ENCODE peak calls at places on chromosomes 1 and 21, in four cellular contexts. K, E, C and U are unnamed samples.

GRCh38 chr1:89705901-89706699 is 73.2 kb downstream of the LRRC8C start:
- DNase-seq in K (peak), E (no peak), C (no peak), U (peak)

GRCh38 chr21:31505975-31506374 is 153.5 kb upstream of the SOD1 start:
- DNase-seq in K (no peak), E (no peak), C (no peak), U (no peak)

GRCh38 chr1:9874959-9875635 is 35.0 kb downstream of the CTNNBIP1 start:
- DNase-seq in K (peak), E (peak), C (peak), U (peak)

GRCh38 chr21:14737922-14738321 is 191.8 kb upstream of the SAMSN1 start:
- DNase-seq in K (peak), E (no peak), C (peak), U (peak)

GRCh38 chr1:94928293-94928939 is 1.5 kb upstream of the CNN3 start:
- DNase-seq in K (no peak), E (no peak), C (no peak), U (no peak)

GRCh38 chr1:57623039-57623790 is 199.4 kb upstream of the DAB1 start:
- DNase-seq in K (peak), E (no peak), C (peak), U (no peak)

GRCh38 chr21:29334717-29335428 is 36.2 kb downstream of the BACH1 start:
- DNase-seq in K (peak), E (no peak), C (no peak), U (no peak)

GRCh38 chr1:116919802-116920201 is 10.1 kb downstream of the PTGFRN start:
- DNase-seq in K (no peak), E (no peak), C (peak), U (no peak)

GRCh38 chr1:193674292-193674944 is 488.0 kb upstream of the B3GALT2 start:
- DNase-seq in K (peak), E (no peak), C (no peak), U (no peak)

GRCh38 chr1:246907472-246907871 is 24.3 kb downstream of the AHCTF1 start:
- DNase-seq in K (peak), E (no peak), C (peak), U (peak)

GRCh38 chr21:45889961-45890360 is 91.6 kb upstream of the COL6A1 start:
- DNase-seq in K (no peak), E (no peak), C (no peak), U (no peak)

GRCh38 chr1:216723274-216723780 is at the start of gene ESRRG:
- DNase-seq in K (peak), E (peak), C (peak), U (no peak)

GRCh38 chr1:183933528-183934179 is 103.9 kb downstream of the COLGALT2 start:
- DNase-seq in K (no peak), E (no peak), C (no peak), U (no peak)

DNA sequence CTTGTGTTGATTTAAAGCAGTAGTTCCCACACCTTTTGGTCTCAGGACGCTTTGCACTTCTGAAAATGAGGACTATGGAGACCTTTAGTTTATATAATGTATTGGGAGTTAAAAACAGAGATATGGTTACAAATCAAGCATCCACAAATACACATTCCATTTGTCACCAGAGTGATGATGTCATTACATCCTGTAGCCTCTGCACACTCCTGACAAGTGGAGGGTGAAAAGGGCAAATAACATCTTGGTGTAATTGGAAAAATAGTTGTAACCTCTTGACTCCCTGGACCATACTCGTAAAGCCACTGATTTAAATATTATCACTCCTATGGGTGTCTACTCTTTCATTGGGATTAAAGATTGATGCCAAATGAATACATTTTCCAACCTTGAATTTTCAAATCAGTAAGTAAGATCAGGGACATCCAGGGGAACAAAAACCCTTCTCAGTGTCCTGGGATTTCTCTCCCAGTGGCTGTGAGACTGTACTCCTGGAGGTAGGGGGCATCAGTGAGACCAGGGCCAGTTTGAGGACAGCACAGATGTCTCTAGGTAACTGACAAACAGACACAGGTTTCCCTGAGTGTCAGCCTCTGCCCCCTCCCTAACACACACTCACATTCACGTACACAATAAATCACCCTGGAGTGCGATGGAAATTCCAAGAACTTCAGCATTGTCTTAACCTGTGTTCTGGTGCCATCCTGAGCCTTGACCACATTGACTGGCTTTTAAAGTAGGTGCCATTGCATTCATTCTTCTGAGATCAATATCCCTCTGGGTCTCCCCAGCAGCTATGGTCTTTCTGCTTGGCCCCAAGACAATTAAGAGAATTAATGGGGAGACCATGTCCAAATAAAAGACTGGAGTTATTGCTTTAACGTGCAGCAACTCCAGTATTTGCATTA is 63.0 kb downstream of the NR5A2 start:
- DNase-seq in K (peak), E (no peak), C (no peak), U (peak)
- TF ChIP-seq CTCF in K (peak), E (no peak), C (peak), U (peak)

DNA sequence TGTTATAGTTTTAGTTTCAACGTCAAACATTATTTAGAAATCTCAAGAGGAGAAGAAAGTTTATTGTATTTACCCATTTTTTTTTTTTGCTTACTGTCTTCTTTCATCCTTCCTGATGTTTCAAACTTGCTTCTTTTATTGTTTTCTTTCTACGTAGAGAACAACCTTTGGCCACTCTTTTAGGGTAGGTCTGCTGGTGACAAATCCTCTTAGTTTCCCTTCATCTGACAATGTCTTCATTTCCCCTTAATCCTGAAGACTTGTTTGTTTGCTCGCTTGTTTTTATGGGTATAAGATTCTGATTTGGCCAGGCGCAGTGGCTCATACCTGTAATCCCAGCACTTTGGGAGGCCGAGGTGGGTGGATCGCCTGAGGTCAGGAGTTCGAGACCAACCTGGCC is 89.1 kb downstream of the RHOU start:
- DNase-seq in K (no peak), E (no peak), C (no peak), U (no peak)
- H3K4me3 ChIP-seq in K (no peak), E (no peak), C (no peak), U (no peak)

GRCh38 chr1:26693557-26694184 is 2.1 kb upstream of the ARID1A start:
- DNase-seq in K (no peak), E (no peak), C (no peak), U (peak)

GRCh38 chr1:26692211-26692792 is 3.5 kb upstream of the ARID1A start:
- DNase-seq in K (peak), E (peak), C (peak), U (peak)

GRCh38 chr1:26694597-26695416 is 1.0 kb upstream of the ARID1A start:
- DNase-seq in K (no peak), E (no peak), C (no peak), U (peak)

GRCh38 chr1:26694185-26694572 is 1.6 kb upstream of the ARID1A start:
- DNase-seq in K (no peak), E (no peak), C (peak), U (no peak)

DNA sequence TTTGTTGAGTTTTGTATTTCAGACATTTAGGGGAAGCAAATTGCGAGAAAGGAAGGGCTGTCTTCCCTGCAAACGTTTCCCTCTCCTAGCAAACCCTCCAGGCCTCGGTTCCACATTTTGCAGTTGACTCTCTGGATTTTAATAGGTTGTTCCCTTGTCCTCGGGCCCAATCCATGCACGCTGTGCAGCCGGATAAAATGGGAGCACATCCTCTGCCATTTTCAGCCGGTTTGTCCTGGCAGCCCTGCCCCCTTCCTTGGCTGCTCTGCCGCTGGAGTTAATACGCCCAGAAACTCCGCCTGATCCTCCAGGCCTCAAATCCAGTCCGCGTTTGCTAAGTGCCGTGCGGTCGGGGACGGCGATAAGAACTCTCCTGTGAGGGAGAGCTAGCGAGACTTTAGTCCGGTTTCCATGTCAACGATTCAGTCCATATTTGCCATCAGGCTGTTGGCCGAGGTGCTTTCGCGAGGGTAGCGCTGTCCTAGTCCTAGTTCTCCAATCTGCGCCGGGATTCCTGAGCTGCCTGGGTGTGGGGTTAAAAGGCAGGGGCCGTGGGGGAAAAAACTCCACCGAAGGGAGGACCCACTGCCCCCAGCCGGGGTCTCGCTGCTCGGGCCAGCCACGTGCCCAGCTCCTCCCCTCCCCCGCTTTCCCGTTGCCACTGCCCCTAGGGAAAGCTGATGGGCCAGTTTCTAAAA is 2.9 kb upstream of the ARID1A start:
- DNase-seq in K (peak), E (peak), C (peak), U (peak)
- TF ChIP-seq CTCF in K (peak), E (peak), C (no peak), U (no peak)

GRCh38 chr1:81231729-81232038 is 569.0 kb upstream of the ADGRL2 start:
- DNase-seq in K (peak), E (no peak), C (no peak), U (no peak)
- H3K4me3 ChIP-seq in K (no peak), E (no peak), C (no peak), U (no peak)

DNA sequence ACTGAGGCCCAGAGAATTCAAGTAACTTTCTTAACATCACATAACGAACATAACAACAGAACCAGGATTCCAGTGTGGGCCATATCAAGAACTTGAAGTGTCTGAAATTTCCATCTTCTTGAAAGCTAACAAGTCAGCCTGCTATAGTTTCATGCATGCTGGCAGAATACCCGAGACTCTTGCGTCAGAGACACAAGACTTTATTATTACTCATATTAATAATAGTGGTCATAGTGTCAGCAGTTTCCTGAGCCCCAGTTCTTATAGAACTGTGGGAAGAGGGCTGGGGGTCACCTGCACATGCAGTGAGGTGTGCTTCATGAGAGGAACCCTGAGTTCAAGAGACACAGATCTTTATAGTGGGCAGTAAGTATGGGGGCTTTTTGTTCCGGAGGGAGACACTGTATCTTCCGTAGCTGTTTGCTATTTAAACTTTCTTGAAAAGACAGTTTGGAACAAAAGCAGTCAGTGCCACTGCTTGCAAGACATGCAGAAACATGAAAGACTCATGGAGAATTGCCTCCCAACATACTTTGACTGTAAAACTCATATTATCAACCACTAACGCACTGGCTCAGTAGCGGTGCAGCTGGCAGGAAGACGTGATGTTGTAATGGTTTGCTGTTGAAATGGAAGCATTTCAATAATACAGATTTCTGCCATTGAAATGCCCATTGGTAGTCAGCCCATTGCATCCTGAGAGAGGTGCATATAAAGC is 339.2 kb downstream of the ADGRL2 start:
- DNase-seq in K (no peak), E (no peak), C (no peak), U (no peak)
- TF ChIP-seq CTCF in K (no peak), E (no peak), C (no peak), U (no peak)